ENCODE peak calls at places on chromosomes 11 and 22, in four cellular contexts. L, K, U and N are unnamed samples.

GRCh38 chr11:102279641-102280170 is 37.6 kb upstream of the BIRC3 start:
- DNase-seq in L (peak), U (peak), K (no peak), N (no peak)

GRCh38 chr11:75925785-75926164 is 110.8 kb downstream of the UVRAG start:
- DNase-seq in U (no peak), K (no peak), L (peak), N (no peak)

GRCh38 chr11:92781151-92781550 is 188.3 kb upstream of the MTNR1B start:
- DNase-seq in K (no peak), U (no peak), L (no peak), N (no peak)

GRCh38 chr11:123939317-123939716 is at the start of gene OR4D5:
- DNase-seq in L (no peak), U (no peak), K (no peak), N (no peak)

GRCh38 chr22:21665047-21665851 is 563 bp upstream of the PPIL2 start:
- DNase-seq in U (no peak), L (no peak), K (no peak), N (no peak)

GRCh38 chr11:60305906-60306619 is 21.0 kb upstream of the MS4A6E start:
- DNase-seq in K (no peak), L (no peak), U (no peak), N (no peak)

GRCh38 chr11:19827399-19828135 is 114.9 kb downstream of the NAV2 start:
- DNase-seq in L (peak), K (no peak), U (no peak), N (no peak)

GRCh38 chr11:77136074-77136473 is 8.0 kb downstream of the MYO7A start:
- DNase-seq in K (no peak), U (no peak), L (peak), N (no peak)

GRCh38 chr11:35141538-35141937 is 2.6 kb downstream of the CD44 start:
- DNase-seq in L (no peak), K (no peak), U (peak), N (no peak)

GRCh38 chr22:39493759-39494158 is 8.3 kb upstream of the MIEF1 start:
- DNase-seq in U (no peak), K (no peak), L (peak), N (no peak)

GRCh38 chr11:59680287-59681154 is 11.7 kb upstream of the PATL1 start:
- DNase-seq in K (peak), L (peak), U (peak), N (peak)

GRCh38 chr22:33620085-33620484 is 300.2 kb downstream of the LARGE1 start:
- DNase-seq in L (no peak), U (no peak), K (no peak), N (no peak)

GRCh38 chr22:44220727-44221680 is 40.3 kb downstream of the PARVG start:
- DNase-seq in K (no peak), L (no peak), U (no peak), N (no peak)

GRCh38 chr22:32204856-32205722 is at the start of gene RFPL2:
- DNase-seq in L (peak), K (no peak), U (peak), N (peak)

GRCh38 chr11:118219244-118219643 is 5.6 kb downstream of the JAML start:
- DNase-seq in U (no peak), L (no peak), K (no peak), N (no peak)

GRCh38 chr22:49460662-49461371 is 366.9 kb downstream of the BRD1 start:
- DNase-seq in L (no peak), U (no peak), K (no peak), N (no peak)

GRCh38 chr11:110130642-110131238 is 37.5 kb downstream of the ZC3H12C start:
- DNase-seq in K (no peak), U (no peak), L (no peak), N (peak)

GRCh38 chr11:88603499-88603898 is 266.0 kb upstream of the CTSC start:
- DNase-seq in U (no peak), K (no peak), L (peak), N (no peak)

GRCh38 chr11:57324154-57324885 is 432 bp downstream of the TNKS1BP1 start:
- DNase-seq in L (peak), K (no peak), U (peak), N (peak)

GRCh38 chr11:95242202-95242989 is 11.4 kb upstream of the SESN3 start:
- DNase-seq in U (no peak), L (no peak), K (no peak), N (no peak)

GRCh38 chr22:37563153-37564081 is 3.1 kb downstream of the CDC42EP1 start:
- DNase-seq in U (peak), K (no peak), L (peak), N (no peak)

GRCh38 chr11:6895010-6895409 is 2.7 kb upstream of the OR2D2 start:
- DNase-seq in U (no peak), K (no peak), L (no peak), N (no peak)

GRCh38 chr22:21710156-21710555 is 25.4 kb downstream of the YPEL1 start:
- DNase-seq in L (no peak), U (no peak), K (no peak), N (no peak)

GRCh38 chr22:17411213-17411612 is 42.0 kb downstream of the CECR2 start:
- DNase-seq in L (peak), U (no peak), K (no peak), N (no peak)

GRCh38 chr11:17845431-17845881 is 110.9 kb downstream of the KCNC1 start:
- DNase-seq in L (peak), K (no peak), U (no peak), N (no peak)

GRCh38 chr22:47275479-47276218 is 513.2 kb downstream of the TBC1D22A start:
- DNase-seq in U (no peak), K (no peak), L (peak), N (no peak)

GRCh38 chr11:38814670-38815069 is 2216.6 kb upstream of the RAG2 start:
- DNase-seq in K (no peak), L (no peak), U (no peak), N (no peak)

GRCh38 chr11:57269580-57270021 is 32.6 kb upstream of the APLNR start:
- DNase-seq in L (no peak), U (no peak), K (no peak), N (no peak)

GRCh38 chr11:45400594-45400993 is 114.5 kb upstream of the SYT13 start:
- DNase-seq in K (no peak), L (peak), U (no peak), N (no peak)

GRCh38 chr11:35139883-35140282 is 912 bp downstream of the CD44 start:
- DNase-seq in U (no peak), L (peak), K (no peak), N (no peak)

GRCh38 chr11:79264284-79264683 is 176.5 kb downstream of the TENM4 start:
- DNase-seq in L (no peak), U (no peak), K (no peak), N (no peak)

GRCh38 chr11:78840190-78840589 is 265.5 kb upstream of the NARS2 start:
- DNase-seq in U (no peak), K (no peak), L (peak), N (no peak)

GRCh38 chr11:16891964-16892363 is 122.2 kb downstream of the PLEKHA7 start:
- DNase-seq in K (no peak), L (peak), U (no peak), N (no peak)

GRCh38 chr11:123407124-123407995 is 22.7 kb upstream of the GRAMD1B start:
- DNase-seq in L (peak), K (peak), U (peak), N (peak)

GRCh38 chr11:106917973-106918372 is 100.3 kb downstream of the GUCY1A2 start:
- DNase-seq in L (peak), U (peak), K (no peak), N (peak)
- TF ChIP-seq CTCF in L (peak), U (no peak), K (no peak), N (peak)

GRCh38 chr11:133889188-133889587 is 43.9 kb upstream of the SPATA19 start:
- DNase-seq in L (no peak), K (no peak), U (no peak), N (no peak)

GRCh38 chr11:133892584-133893380 is 47.5 kb upstream of the SPATA19 start:
- DNase-seq in K (no peak), U (no peak), L (no peak), N (no peak)

GRCh38 chr11:133887692-133888332 is 42.5 kb upstream of the SPATA19 start:
- DNase-seq in K (no peak), L (no peak), U (no peak), N (no peak)

GRCh38 chr11:133892126-133892525 is 46.8 kb upstream of the SPATA19 start:
- DNase-seq in L (no peak), K (no peak), U (no peak), N (no peak)

DNA sequence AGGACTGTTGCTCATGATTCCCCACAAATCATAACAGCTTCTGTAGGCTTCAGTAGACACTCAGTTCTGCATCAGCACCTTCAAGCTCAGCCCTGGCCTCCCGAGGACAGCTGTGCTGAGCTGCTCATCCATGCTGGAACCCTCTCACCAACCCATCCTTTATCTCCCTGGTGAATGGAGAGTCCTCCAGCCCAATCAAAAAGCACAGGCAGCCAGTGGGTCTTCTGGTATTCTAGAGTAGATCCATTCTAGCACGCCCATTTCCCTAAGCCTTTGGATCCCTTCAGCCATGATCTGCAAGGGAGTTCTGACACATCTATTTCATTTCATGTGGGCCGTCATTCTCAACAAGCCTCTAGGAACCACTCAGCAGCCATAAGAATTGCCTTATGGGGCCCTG is 44.6 kb upstream of the SPATA19 start:
- DNase-seq in K (no peak), U (no peak), L (no peak), N (no peak)
- TF ChIP-seq CTCF in K (no peak), U (no peak), L (no peak), N (no peak)

DNA sequence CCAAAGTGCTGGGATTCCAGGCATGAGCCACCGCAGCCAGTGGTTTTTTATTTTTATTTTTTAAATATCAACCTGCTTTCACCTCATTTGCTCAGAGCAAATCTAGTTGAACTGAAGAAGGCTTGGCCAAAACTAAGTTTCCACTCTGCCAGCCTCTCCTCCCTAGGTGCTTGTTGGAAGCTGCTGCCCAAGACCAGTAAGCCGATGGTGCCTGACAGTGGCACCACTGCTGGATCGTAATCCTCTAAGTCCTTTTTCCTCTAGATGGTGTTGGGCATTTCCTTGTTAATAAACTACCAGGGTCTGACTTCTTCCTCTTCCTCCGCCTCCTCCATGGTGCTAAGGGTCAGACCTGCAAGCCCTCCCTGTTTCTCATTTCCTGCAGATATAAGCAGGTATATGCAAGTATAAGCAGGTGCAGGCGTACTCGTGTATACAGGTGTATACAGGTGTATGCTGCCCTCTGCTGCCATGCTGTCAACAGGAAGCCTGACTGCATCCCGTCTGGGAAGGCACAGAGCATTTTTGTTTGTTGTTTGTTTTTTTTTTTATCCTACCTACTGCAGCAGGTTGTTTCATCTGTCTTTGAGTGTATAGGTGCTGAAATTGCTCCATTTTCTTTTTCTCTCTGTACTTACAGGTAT is 1.6 kb downstream of the NADSYN1 start:
- DNase-seq in U (peak), K (no peak), L (no peak), N (no peak)
- TF ChIP-seq CTCF in U (peak), K (peak), L (no peak), N (no peak)

GRCh38 chr22:36406721-36407120 is 19.0 kb upstream of the MYH9 start:
- DNase-seq in K (no peak), U (no peak), L (no peak), N (no peak)
- TF ChIP-seq CTCF in K (no peak), U (no peak), L (no peak), N (no peak)

DNA sequence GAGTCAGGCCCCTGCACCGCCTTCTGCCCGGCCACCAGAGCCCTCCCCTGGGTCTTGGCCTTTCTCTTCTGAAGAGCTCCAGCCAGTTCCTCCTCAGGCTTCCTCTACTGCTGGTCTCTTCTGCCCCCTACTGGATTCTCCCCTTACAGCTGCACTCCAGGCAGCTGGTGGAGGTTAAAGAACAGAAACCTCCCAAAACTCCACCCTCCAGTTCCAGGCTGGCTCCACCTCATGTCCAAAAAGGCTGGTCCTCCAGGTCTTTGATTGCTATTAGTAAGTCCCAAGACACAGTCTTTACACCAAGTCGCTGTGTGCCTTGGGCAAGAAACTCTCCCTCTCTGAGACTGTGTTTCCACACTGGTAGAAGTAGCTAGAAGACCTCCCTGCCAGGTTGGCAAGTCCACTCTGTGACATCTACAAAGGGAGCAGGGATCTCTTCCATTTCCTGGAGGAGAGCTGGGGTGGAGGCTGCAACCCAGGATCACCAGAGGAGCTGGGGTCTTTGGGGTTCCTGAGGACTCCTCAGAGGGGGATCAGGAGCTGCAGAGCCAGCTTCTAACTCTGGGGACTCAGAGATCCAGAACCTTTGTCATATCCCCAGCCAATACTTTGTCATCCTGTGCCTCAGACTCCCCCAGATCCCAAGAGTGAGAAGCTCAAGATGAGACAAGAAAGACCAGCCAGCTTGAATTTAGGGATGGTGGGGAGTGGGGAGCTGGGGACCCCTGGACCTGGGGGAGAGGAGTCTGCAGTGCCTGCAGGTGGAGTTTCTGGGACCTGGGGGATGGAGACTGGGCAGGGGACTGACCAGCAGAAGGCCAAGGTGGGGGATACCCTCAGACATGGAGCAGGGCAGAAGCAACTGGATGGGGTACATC is 3.4 kb upstream of the IGLL5 start:
- DNase-seq in K (peak), U (peak), L (peak), N (peak)
- TF ChIP-seq CTCF in K (peak), U (peak), L (peak), N (peak)

GRCh38 chr11:81578571-81578970 is 1155.1 kb downstream of the FAM181B start:
- DNase-seq in L (no peak), U (no peak), K (no peak), N (no peak)
- TF ChIP-seq CTCF in L (no peak), U (no peak), K (no peak), N (no peak)